ENCODE peak calls at places on chromosomes 16 and 17, in seven cellular contexts. S is lung, A is foreskin keratinocyte, X is mucosa of descending colon, R is upper lobe of left lung, G is natural killer cell, M is left ventricle myocardium superior. Y is an unnamed sample.

GRCh38 chr17:47276444-47276843 is 22.8 kb downstream of the ITGB3 start:
- ATAC-seq in S (no peak), A (no peak), X (peak), R (no peak), G (no peak), M (no peak), Y (no peak)

GRCh38 chr17:77311371-77311981 is 170.7 kb downstream of the SEC14L1 start:
- ATAC-seq in S (no peak), A (no peak), X (peak), R (no peak), G (no peak), M (no peak), Y (no peak)

GRCh38 chr16:50611332-50611934 is 63.2 kb downstream of the NKD1 start:
- ATAC-seq in S (no peak), A (peak), X (no peak), R (no peak), G (peak), M (no peak), Y (peak)

GRCh38 chr17:71039391-71039790 is 870.1 kb downstream of the KCNJ2 start:
- ATAC-seq in S (no peak), A (no peak), X (no peak), R (no peak), G (no peak), M (no peak), Y (no peak)

GRCh38 chr16:4597174-4597573 is 17.5 kb downstream of the UBALD1 start:
- ATAC-seq in S (no peak), A (peak), X (no peak), R (no peak), G (no peak), M (no peak), Y (peak)

GRCh38 chr16:22220714-22221113 is 14.6 kb downstream of the EEF2K start:
- ATAC-seq in S (no peak), A (no peak), X (peak), R (peak), G (no peak), M (peak), Y (no peak)

GRCh38 chr17:1653735-1654134 is 4.1 kb upstream of the RILP start:
- ATAC-seq in S (no peak), A (no peak), X (no peak), R (no peak), G (no peak), M (no peak), Y (no peak)

GRCh38 chr17:75902406-75902805 is 2.3 kb downstream of the MRPL38 start:
- ATAC-seq in S (no peak), A (no peak), X (no peak), R (no peak), G (no peak), M (no peak), Y (no peak)